ENCODE peak calls at places on chromosomes 12 and 14, in four cellular contexts. One of them, this sample, is unnamed.

GRCh38 chr14:94933411-94933964 is 163.6 kb upstream of the GSC start:
- DNase-seq in colonic mucosa: no peak
- DNase-seq in stimulated activated CD8-positive, alpha-beta memory T cell treated with anti-CD3 and anti-CD28 coated beads, Interleukin-15, amount 100 ng/mL, for 24 hours: no peak
- DNase-seq in Calu3: no peak
- DNase-seq in this sample: no peak

GRCh38 chr12:44223736-44224135 is 387.9 kb downstream of the TMEM117 start:
- DNase-seq in Calu3: no peak
- DNase-seq in stimulated activated CD8-positive, alpha-beta memory T cell treated with anti-CD3 and anti-CD28 coated beads, Interleukin-15, amount 100 ng/mL, for 24 hours: no peak
- DNase-seq in colonic mucosa: no peak
- DNase-seq in this sample: no peak

GRCh38 chr12:34391771-34392581 is 369.7 kb downstream of the ALG10 start:
- DNase-seq in Calu3: no peak
- DNase-seq in colonic mucosa: no peak
- DNase-seq in stimulated activated CD8-positive, alpha-beta memory T cell treated with anti-CD3 and anti-CD28 coated beads, Interleukin-15, amount 100 ng/mL, for 24 hours: no peak
- DNase-seq in this sample: no peak

GRCh38 chr12:50453872-50454271 is 50.9 kb upstream of the DIP2B start:
- DNase-seq in Calu3: no peak
- DNase-seq in colonic mucosa: no peak
- DNase-seq in stimulated activated CD8-positive, alpha-beta memory T cell treated with anti-CD3 and anti-CD28 coated beads, Interleukin-15, amount 100 ng/mL, for 24 hours: no peak
- DNase-seq in this sample: no peak

GRCh38 chr14:101055776-101056374 is 152.4 kb upstream of the RTL1 start:
- DNase-seq in colonic mucosa: no peak
- DNase-seq in Calu3: no peak
- DNase-seq in stimulated activated CD8-positive, alpha-beta memory T cell treated with anti-CD3 and anti-CD28 coated beads, Interleukin-15, amount 100 ng/mL, for 24 hours: no peak
- DNase-seq in this sample: no peak

GRCh38 chr12:56932867-56933266 is 1.3 kb downstream of the SDR9C7 start:
- DNase-seq in Calu3: no peak
- DNase-seq in colonic mucosa: no peak
- DNase-seq in stimulated activated CD8-positive, alpha-beta memory T cell treated with anti-CD3 and anti-CD28 coated beads, Interleukin-15, amount 100 ng/mL, for 24 hours: no peak
- DNase-seq in this sample: no peak

GRCh38 chr12:115185529-115185928 is 501.6 kb upstream of the TBX3 start:
- DNase-seq in stimulated activated CD8-positive, alpha-beta memory T cell treated with anti-CD3 and anti-CD28 coated beads, Interleukin-15, amount 100 ng/mL, for 24 hours: no peak
- DNase-seq in Calu3: no peak
- DNase-seq in colonic mucosa: no peak
- DNase-seq in this sample: no peak

GRCh38 chr12:47811581-47812484 is 7.9 kb downstream of the HDAC7 start:
- DNase-seq in colonic mucosa: no peak
- DNase-seq in Calu3: no peak
- DNase-seq in stimulated activated CD8-positive, alpha-beta memory T cell treated with anti-CD3 and anti-CD28 coated beads, Interleukin-15, amount 100 ng/mL, for 24 hours: no peak
- DNase-seq in this sample: no peak

GRCh38 chr12:49400304-49400703 is 33.0 kb downstream of the SPATS2 start:
- DNase-seq in stimulated activated CD8-positive, alpha-beta memory T cell treated with anti-CD3 and anti-CD28 coated beads, Interleukin-15, amount 100 ng/mL, for 24 hours: no peak
- DNase-seq in colonic mucosa: no peak
- DNase-seq in Calu3: no peak
- DNase-seq in this sample: no peak

GRCh38 chr12:15801770-15802393 is 12.7 kb upstream of the EPS8 start:
- DNase-seq in colonic mucosa: no peak
- DNase-seq in stimulated activated CD8-positive, alpha-beta memory T cell treated with anti-CD3 and anti-CD28 coated beads, Interleukin-15, amount 100 ng/mL, for 24 hours: no peak
- DNase-seq in Calu3: no peak
- DNase-seq in this sample: no peak

GRCh38 chr14:55715889-55716288 is 135.9 kb downstream of the KTN1 start:
- DNase-seq in Calu3: no peak
- DNase-seq in colonic mucosa: no peak
- DNase-seq in stimulated activated CD8-positive, alpha-beta memory T cell treated with anti-CD3 and anti-CD28 coated beads, Interleukin-15, amount 100 ng/mL, for 24 hours: no peak
- DNase-seq in this sample: no peak

GRCh38 chr14:91390165-91390778 is 27.3 kb downstream of the CCDC88C start:
- DNase-seq in Calu3: no peak
- DNase-seq in colonic mucosa: no peak
- DNase-seq in stimulated activated CD8-positive, alpha-beta memory T cell treated with anti-CD3 and anti-CD28 coated beads, Interleukin-15, amount 100 ng/mL, for 24 hours: no peak
- DNase-seq in this sample: no peak

GRCh38 chr14:54695196-54695595 is 128.3 kb downstream of the SAMD4A start:
- DNase-seq in stimulated activated CD8-positive, alpha-beta memory T cell treated with anti-CD3 and anti-CD28 coated beads, Interleukin-15, amount 100 ng/mL, for 24 hours: no peak
- DNase-seq in Calu3: no peak
- DNase-seq in colonic mucosa: no peak
- DNase-seq in this sample: no peak

GRCh38 chr12:13222076-13222475 is 25.6 kb downstream of the EMP1 start:
- DNase-seq in Calu3: peak
- DNase-seq in colonic mucosa: peak
- DNase-seq in stimulated activated CD8-positive, alpha-beta memory T cell treated with anti-CD3 and anti-CD28 coated beads, Interleukin-15, amount 100 ng/mL, for 24 hours: no peak
- DNase-seq in this sample: no peak

GRCh38 chr14:100528962-100529560 is 58.2 kb downstream of the BEGAIN start:
- DNase-seq in stimulated activated CD8-positive, alpha-beta memory T cell treated with anti-CD3 and anti-CD28 coated beads, Interleukin-15, amount 100 ng/mL, for 24 hours: no peak
- DNase-seq in colonic mucosa: no peak
- DNase-seq in Calu3: no peak
- DNase-seq in this sample: no peak

GRCh38 chr14:62143235-62143634 is 381.0 kb downstream of the SNAPC1 start:
- DNase-seq in stimulated activated CD8-positive, alpha-beta memory T cell treated with anti-CD3 and anti-CD28 coated beads, Interleukin-15, amount 100 ng/mL, for 24 hours: no peak
- DNase-seq in colonic mucosa: no peak
- DNase-seq in Calu3: no peak
- DNase-seq in this sample: no peak

GRCh38 chr12:76037130-76038105 is 5.8 kb upstream of the PHLDA1 start:
- DNase-seq in stimulated activated CD8-positive, alpha-beta memory T cell treated with anti-CD3 and anti-CD28 coated beads, Interleukin-15, amount 100 ng/mL, for 24 hours: no peak
- DNase-seq in colonic mucosa: peak
- DNase-seq in Calu3: peak
- DNase-seq in this sample: peak

GRCh38 chr12:54993181-54993835 is 8.7 kb upstream of the TESPA1 start:
- DNase-seq in stimulated activated CD8-positive, alpha-beta memory T cell treated with anti-CD3 and anti-CD28 coated beads, Interleukin-15, amount 100 ng/mL, for 24 hours: no peak
- DNase-seq in colonic mucosa: peak
- DNase-seq in Calu3: peak
- DNase-seq in this sample: peak

GRCh38 chr12:93518725-93519124 is 51.4 kb downstream of the MRPL42 start:
- DNase-seq in stimulated activated CD8-positive, alpha-beta memory T cell treated with anti-CD3 and anti-CD28 coated beads, Interleukin-15, amount 100 ng/mL, for 24 hours: no peak
- DNase-seq in Calu3: no peak
- DNase-seq in colonic mucosa: no peak
- DNase-seq in this sample: no peak

GRCh38 chr12:29818925-29819324 is 35.2 kb upstream of the TMTC1 start:
- DNase-seq in stimulated activated CD8-positive, alpha-beta memory T cell treated with anti-CD3 and anti-CD28 coated beads, Interleukin-15, amount 100 ng/mL, for 24 hours: no peak
- DNase-seq in colonic mucosa: no peak
- DNase-seq in Calu3: no peak
- DNase-seq in this sample: no peak

GRCh38 chr14:92531151-92531873 is 17.7 kb downstream of the RIN3 start:
- DNase-seq in stimulated activated CD8-positive, alpha-beta memory T cell treated with anti-CD3 and anti-CD28 coated beads, Interleukin-15, amount 100 ng/mL, for 24 hours: peak
- DNase-seq in colonic mucosa: no peak
- DNase-seq in Calu3: no peak
- DNase-seq in this sample: no peak

GRCh38 chr12:124032265-124032886 is 59.4 kb downstream of the ZNF664 start:
- DNase-seq in stimulated activated CD8-positive, alpha-beta memory T cell treated with anti-CD3 and anti-CD28 coated beads, Interleukin-15, amount 100 ng/mL, for 24 hours: no peak
- DNase-seq in colonic mucosa: peak
- DNase-seq in Calu3: peak
- DNase-seq in this sample: peak

GRCh38 chr12:630656-631632 is 32.3 kb downstream of the NINJ2 start:
- DNase-seq in Calu3: no peak
- DNase-seq in stimulated activated CD8-positive, alpha-beta memory T cell treated with anti-CD3 and anti-CD28 coated beads, Interleukin-15, amount 100 ng/mL, for 24 hours: no peak
- DNase-seq in colonic mucosa: peak
- DNase-seq in this sample: no peak

GRCh38 chr12:110741795-110742717 is 635 bp downstream of the PPP1CC start:
- DNase-seq in stimulated activated CD8-positive, alpha-beta memory T cell treated with anti-CD3 and anti-CD28 coated beads, Interleukin-15, amount 100 ng/mL, for 24 hours: no peak
- DNase-seq in Calu3: no peak
- DNase-seq in colonic mucosa: peak
- DNase-seq in this sample: no peak

This sample was measured in D721Med.